ENCODE peak calls at places on chromosomes 1 and 21, in seven cellular contexts. One of them, this sample, is unnamed.

GRCh38 chr1:25727026-25727818 is 72.8 kb upstream of the SELENON start:
- DNase-seq in upper lobe of right lung: no peak
- DNase-seq in PC-3: no peak
- DNase-seq in AG04450: no peak
- DNase-seq in left lung: peak; percentile 26
- DNase-seq in WERI-Rb-1: no peak
- DNase-seq in heart left ventricle: no peak
- DNase-seq in this sample: no peak

GRCh38 chr1:32773764-32774463 is 43.2 kb downstream of the YARS1 start:
- DNase-seq in PC-3: no peak
- DNase-seq in heart left ventricle: no peak
- DNase-seq in left lung: no peak
- DNase-seq in AG04450: no peak
- DNase-seq in WERI-Rb-1: no peak
- DNase-seq in upper lobe of right lung: peak; percentile 55
- DNase-seq in this sample: no peak

GRCh38 chr1:168567568-168567967 is 8.8 kb upstream of the XCL1 start:
- DNase-seq in upper lobe of right lung: no peak
- DNase-seq in left lung: no peak
- DNase-seq in WERI-Rb-1: no peak
- DNase-seq in PC-3: no peak
- DNase-seq in heart left ventricle: no peak
- DNase-seq in AG04450: no peak
- DNase-seq in this sample: no peak

GRCh38 chr1:10830961-10831669 is 34.7 kb upstream of the CASZ1 start:
- DNase-seq in upper lobe of right lung: no peak
- DNase-seq in left lung: no peak
- DNase-seq in heart left ventricle: no peak
- DNase-seq in AG04450: no peak
- DNase-seq in PC-3: no peak
- DNase-seq in WERI-Rb-1: no peak
- DNase-seq in this sample: no peak

GRCh38 chr21:35911412-35912191 is 148.7 kb downstream of the SETD4 start:
- DNase-seq in AG04450: no peak
- DNase-seq in WERI-Rb-1: no peak
- DNase-seq in left lung: no peak
- DNase-seq in PC-3: peak; percentile 44
- DNase-seq in upper lobe of right lung: no peak
- DNase-seq in heart left ventricle: no peak
- DNase-seq in this sample: no peak

GRCh38 chr1:72397786-72398185 is 115.4 kb upstream of the NEGR1 start:
- DNase-seq in WERI-Rb-1: no peak
- DNase-seq in PC-3: peak; percentile 73
- DNase-seq in left lung: no peak
- DNase-seq in AG04450: peak; percentile 41
- DNase-seq in heart left ventricle: no peak
- DNase-seq in upper lobe of right lung: no peak
- DNase-seq in this sample: no peak

GRCh38 chr1:30662291-30662840 is 61.0 kb downstream of the MATN1 start:
- DNase-seq in AG04450: no peak
- DNase-seq in heart left ventricle: no peak
- DNase-seq in WERI-Rb-1: no peak
- DNase-seq in upper lobe of right lung: peak; percentile 34
- DNase-seq in PC-3: no peak
- DNase-seq in left lung: no peak
- DNase-seq in this sample: no peak

GRCh38 chr1:112887599-112888303 is 68.2 kb downstream of the SLC16A1 start:
- DNase-seq in PC-3: peak; percentile 9
- DNase-seq in heart left ventricle: no peak
- DNase-seq in AG04450: no peak
- DNase-seq in WERI-Rb-1: no peak
- DNase-seq in upper lobe of right lung: no peak
- DNase-seq in left lung: no peak
- DNase-seq in this sample: no peak

GRCh38 chr1:226310637-226311195 is 1.8 kb upstream of the LIN9 start:
- DNase-seq in PC-3: peak; percentile 65
- DNase-seq in AG04450: no peak
- DNase-seq in left lung: no peak
- DNase-seq in upper lobe of right lung: no peak
- DNase-seq in heart left ventricle: no peak
- DNase-seq in WERI-Rb-1: peak; percentile 28
- DNase-seq in this sample: no peak

GRCh38 chr1:179082308-179083030 is 599 bp downstream of the TOR3A start:
- DNase-seq in left lung: peak; percentile 39
- DNase-seq in WERI-Rb-1: peak; percentile 61
- DNase-seq in heart left ventricle: peak; percentile 28
- DNase-seq in upper lobe of right lung: peak; percentile 76
- DNase-seq in AG04450: no peak
- DNase-seq in PC-3: peak; percentile 31
- DNase-seq in this sample: no peak

GRCh38 chr1:91617242-91617837 is 116.7 kb downstream of the CDC7 start:
- DNase-seq in upper lobe of right lung: peak; percentile 72
- DNase-seq in AG04450: no peak
- DNase-seq in WERI-Rb-1: peak; percentile 67
- DNase-seq in left lung: peak; percentile 41
- DNase-seq in PC-3: peak; percentile 28
- DNase-seq in heart left ventricle: peak; percentile 54
- DNase-seq in this sample: peak; percentile 55
- TF ChIP-seq CTCF in upper lobe of right lung: peak; percentile 17
- TF ChIP-seq CTCF in AG04450: no peak
- TF ChIP-seq CTCF in WERI-Rb-1: peak; percentile 65
- TF ChIP-seq CTCF in left lung: no peak
- TF ChIP-seq CTCF in PC-3: peak; percentile 35
- TF ChIP-seq CTCF in heart left ventricle: peak; percentile 25
- TF ChIP-seq CTCF in this sample: peak; percentile 24

GRCh38 chr1:79681382-79681781 is 674.9 kb upstream of the ADGRL4 start:
- DNase-seq in AG04450: no peak
- DNase-seq in upper lobe of right lung: no peak
- DNase-seq in PC-3: no peak
- DNase-seq in left lung: no peak
- DNase-seq in heart left ventricle: no peak
- DNase-seq in WERI-Rb-1: no peak
- DNase-seq in this sample: no peak
- H3K9me3 ChIP-seq in AG04450: no peaks in the 10 kb centered on the region
- H3K9me3 ChIP-seq in upper lobe of right lung: no peaks in the 10 kb centered on the region
- H3K9me3 ChIP-seq in PC-3: no peaks in the 10 kb centered on the region
- H3K9me3 ChIP-seq in left lung: peaks cover 24% of the 10 kb centered on the region
- H3K9me3 ChIP-seq in heart left ventricle: peaks cover 20% of the 10 kb centered on the region
- H3K9me3 ChIP-seq in WERI-Rb-1: no peaks in the 10 kb centered on the region
- H3K9me3 ChIP-seq in this sample: no peaks in the 10 kb centered on the region

DNA sequence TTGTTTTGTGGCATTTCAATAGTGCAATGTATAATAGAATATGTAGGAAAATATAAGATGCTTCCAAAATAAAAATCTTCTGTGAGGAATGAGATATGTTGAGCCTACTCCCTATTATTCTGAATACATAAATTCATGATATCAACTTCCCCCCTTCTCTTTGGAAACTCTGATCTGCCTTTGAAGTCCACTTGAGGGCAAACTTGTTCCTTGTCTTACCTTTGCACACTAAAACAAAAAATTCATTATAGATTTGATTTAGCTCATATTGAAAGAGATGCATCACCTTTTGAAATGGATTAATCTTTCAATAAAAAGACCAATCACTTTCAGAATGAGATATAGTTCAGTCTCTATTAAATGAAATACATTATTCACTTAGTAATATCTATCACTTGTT is 580.7 kb upstream of the ADGRL4 start:
- DNase-seq in upper lobe of right lung: no peak
- DNase-seq in heart left ventricle: no peak
- DNase-seq in WERI-Rb-1: no peak
- DNase-seq in left lung: no peak
- DNase-seq in AG04450: no peak
- DNase-seq in PC-3: no peak
- DNase-seq in this sample: no peak
- TF ChIP-seq CTCF in upper lobe of right lung: no peak
- TF ChIP-seq CTCF in heart left ventricle: no peak
- TF ChIP-seq CTCF in WERI-Rb-1: no peak
- TF ChIP-seq CTCF in left lung: no peak
- TF ChIP-seq CTCF in AG04450: no peak
- TF ChIP-seq CTCF in PC-3: no peak
- TF ChIP-seq CTCF in this sample: no peak

GRCh38 chr1:227654431-227654830 is 80.7 kb downstream of the JMJD4 start:
- DNase-seq in heart left ventricle: no peak
- DNase-seq in AG04450: no peak
- DNase-seq in left lung: no peak
- DNase-seq in upper lobe of right lung: no peak
- DNase-seq in PC-3: peak; percentile 19
- DNase-seq in WERI-Rb-1: no peak
- DNase-seq in this sample: no peak
- H3K9me3 ChIP-seq in heart left ventricle: peaks cover 100% of the 10 kb centered on the region
- H3K9me3 ChIP-seq in AG04450: peaks cover 17% of the 10 kb centered on the region
- H3K9me3 ChIP-seq in left lung: peaks cover 100% of the 10 kb centered on the region
- H3K9me3 ChIP-seq in upper lobe of right lung: peaks cover 89% of the 10 kb centered on the region
- H3K9me3 ChIP-seq in PC-3: peaks cover 94% of the 10 kb centered on the region
- H3K9me3 ChIP-seq in WERI-Rb-1: no peaks in the 10 kb centered on the region
- H3K9me3 ChIP-seq in this sample: peaks cover 99% of the 10 kb centered on the region

GRCh38 chr1:77802026-77802425 is 22.6 kb downstream of the MIGA1 start:
- DNase-seq in left lung: no peak
- DNase-seq in PC-3: no peak
- DNase-seq in upper lobe of right lung: no peak
- DNase-seq in heart left ventricle: no peak
- DNase-seq in WERI-Rb-1: no peak
- DNase-seq in AG04450: no peak
- DNase-seq in this sample: no peak

GRCh38 chr1:77794550-77794949 is 15.1 kb downstream of the MIGA1 start:
- DNase-seq in PC-3: no peak
- DNase-seq in AG04450: no peak
- DNase-seq in WERI-Rb-1: no peak
- DNase-seq in heart left ventricle: no peak
- DNase-seq in left lung: no peak
- DNase-seq in upper lobe of right lung: no peak
- DNase-seq in this sample: no peak

GRCh38 chr1:77797991-77798390 is 18.5 kb downstream of the MIGA1 start:
- DNase-seq in AG04450: no peak
- DNase-seq in WERI-Rb-1: no peak
- DNase-seq in PC-3: no peak
- DNase-seq in heart left ventricle: no peak
- DNase-seq in upper lobe of right lung: no peak
- DNase-seq in left lung: no peak
- DNase-seq in this sample: no peak

GRCh38 chr1:77796695-77797405 is 17.4 kb downstream of the MIGA1 start:
- DNase-seq in AG04450: no peak
- DNase-seq in PC-3: no peak
- DNase-seq in WERI-Rb-1: no peak
- DNase-seq in heart left ventricle: no peak
- DNase-seq in left lung: no peak
- DNase-seq in upper lobe of right lung: no peak
- DNase-seq in this sample: no peak
- TF ChIP-seq CTCF in AG04450: no peak
- TF ChIP-seq CTCF in PC-3: peak; percentile 21
- TF ChIP-seq CTCF in WERI-Rb-1: no peak
- TF ChIP-seq CTCF in heart left ventricle: no peak
- TF ChIP-seq CTCF in left lung: no peak
- TF ChIP-seq CTCF in upper lobe of right lung: no peak
- TF ChIP-seq CTCF in this sample: no peak

GRCh38 chr21:26570203-26570602 is 2.9 kb downstream of the CYYR1 start:
- DNase-seq in WERI-Rb-1: no peak
- DNase-seq in left lung: no peak
- DNase-seq in upper lobe of right lung: no peak
- DNase-seq in PC-3: no peak
- DNase-seq in AG04450: no peak
- DNase-seq in heart left ventricle: peak; percentile 34
- DNase-seq in this sample: no peak

GRCh38 chr21:26565546-26565945 is 7.5 kb downstream of the CYYR1 start:
- DNase-seq in AG04450: no peak
- DNase-seq in WERI-Rb-1: no peak
- DNase-seq in upper lobe of right lung: no peak
- DNase-seq in heart left ventricle: no peak
- DNase-seq in left lung: no peak
- DNase-seq in PC-3: no peak
- DNase-seq in this sample: no peak

GRCh38 chr21:26563977-26564503 is 9.0 kb downstream of the CYYR1 start:
- DNase-seq in WERI-Rb-1: no peak
- DNase-seq in AG04450: no peak
- DNase-seq in heart left ventricle: no peak
- DNase-seq in left lung: no peak
- DNase-seq in upper lobe of right lung: no peak
- DNase-seq in PC-3: no peak
- DNase-seq in this sample: no peak

DNA sequence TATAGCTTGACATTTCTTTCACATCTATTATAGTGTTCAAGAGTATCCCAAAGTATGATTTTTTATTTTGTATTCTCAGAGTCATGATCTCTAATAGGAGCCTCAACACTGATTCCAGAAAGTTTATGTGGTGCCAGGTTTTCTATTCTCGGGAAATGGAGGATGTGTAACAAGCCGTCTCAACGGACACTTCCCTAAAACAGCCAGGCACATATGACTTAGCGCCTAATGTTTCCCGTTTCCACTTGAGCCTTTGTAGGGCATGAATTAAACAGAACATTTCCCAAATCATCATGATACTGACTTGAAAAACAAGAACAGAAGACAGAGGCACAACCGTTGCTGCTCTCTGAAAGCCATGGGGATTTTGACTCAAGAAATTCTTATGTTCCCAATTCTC is 8.0 kb downstream of the CYYR1 start:
- DNase-seq in AG04450: no peak
- DNase-seq in upper lobe of right lung: no peak
- DNase-seq in left lung: no peak
- DNase-seq in WERI-Rb-1: no peak
- DNase-seq in heart left ventricle: no peak
- DNase-seq in PC-3: no peak
- DNase-seq in this sample: no peak
- H3K9me3 ChIP-seq in AG04450: no peaks in the 10 kb centered on the region
- H3K9me3 ChIP-seq in upper lobe of right lung: no peaks in the 10 kb centered on the region
- H3K9me3 ChIP-seq in left lung: no peaks in the 10 kb centered on the region
- H3K9me3 ChIP-seq in WERI-Rb-1: no peaks in the 10 kb centered on the region
- H3K9me3 ChIP-seq in heart left ventricle: no peaks in the 10 kb centered on the region
- H3K9me3 ChIP-seq in PC-3: no peaks in the 10 kb centered on the region
- H3K9me3 ChIP-seq in this sample: no peaks in the 10 kb centered on the region

GRCh38 chr1:109630081-109630880 is 10.6 kb downstream of the AMPD2 start:
- DNase-seq in AG04450: no peak
- DNase-seq in heart left ventricle: no peak
- DNase-seq in WERI-Rb-1: peak; percentile 59
- DNase-seq in PC-3: no peak
- DNase-seq in upper lobe of right lung: no peak
- DNase-seq in left lung: no peak
- DNase-seq in this sample: no peak
- TF ChIP-seq CTCF in AG04450: peak; percentile 8
- TF ChIP-seq CTCF in heart left ventricle: peak; percentile 29
- TF ChIP-seq CTCF in WERI-Rb-1: peak; percentile 33
- TF ChIP-seq CTCF in PC-3: no peak
- TF ChIP-seq CTCF in upper lobe of right lung: peak; percentile 37
- TF ChIP-seq CTCF in left lung: peak; percentile 29
- TF ChIP-seq CTCF in this sample: peak; percentile 31

This sample was measured in lower lobe of right lung.